ENCODE peak calls at places on chromosome 13, in nine cellular contexts. H, G, T, V, D, A, B, K and X are unnamed samples.

GRCh38 chr13:31927219-31927653 is 104.3 kb upstream of the FRY start:
- DNase-seq in H (peak; percentile 50), G (no peak), T (no peak), V (no peak), D (no peak), A (no peak), B (no peak), K (no peak), X (no peak)

GRCh38 chr13:45327253-45327954 is 13.6 kb downstream of the TPT1 start:
- DNase-seq in H (no peak), G (no peak), T (no peak), V (no peak), D (no peak), A (no peak), B (no peak), K (no peak), X (no peak)

GRCh38 chr13:113671066-113672001 is 4.3 kb downstream of the GRK1 start:
- DNase-seq in H (no peak), G (no peak), T (no peak), V (no peak), D (no peak), A (no peak), B (no peak), K (no peak), X (no peak)

GRCh38 chr13:32473650-32474049 is 45.7 kb upstream of the N4BP2L1 start:
- DNase-seq in H (no peak), G (no peak), T (no peak), V (no peak), D (no peak), A (no peak), B (no peak), K (no peak), X (no peak)

GRCh38 chr13:111039735-111040134 is 75.4 kb upstream of the ARHGEF7 start:
- DNase-seq in H (no peak), G (no peak), T (no peak), V (no peak), D (no peak), A (no peak), B (no peak), K (no peak), X (no peak)

GRCh38 chr13:113856716-113857065 is 7.2 kb downstream of the GAS6 start:
- DNase-seq in H (no peak), G (no peak), T (no peak), V (no peak), D (no peak), A (no peak), B (peak; percentile 92), K (no peak), X (no peak)

GRCh38 chr13:47085346-47085745 is 188.5 kb upstream of the HTR2A start:
- DNase-seq in H (no peak), G (no peak), T (no peak), V (no peak), D (no peak), A (no peak), B (peak; percentile 18), K (no peak), X (no peak)

GRCh38 chr13:45432737-45433380 is 14.7 kb upstream of the SLC25A30 start:
- DNase-seq in H (no peak), G (no peak), T (no peak), V (no peak), D (no peak), A (no peak), B (no peak), K (no peak), X (no peak)

GRCh38 chr13:38954291-38954690 is 36.3 kb downstream of the STOML3 start:
- DNase-seq in H (no peak), G (no peak), T (no peak), V (no peak), D (no peak), A (no peak), B (no peak), K (no peak), X (no peak)

GRCh38 chr13:113625965-113626661 is 31.9 kb downstream of the ATP4B start:
- DNase-seq in H (no peak), G (no peak), T (no peak), V (no peak), D (no peak), A (no peak), B (no peak), K (no peak), X (no peak)

GRCh38 chr13:48412881-48413351 is at the start of gene LPAR6:
- DNase-seq in H (peak; percentile 74), G (no peak), T (no peak), V (no peak), D (no peak), A (no peak), B (peak; percentile 62), K (no peak), X (peak; percentile 20)

GRCh38 chr13:51797664-51798488 is 6.1 kb downstream of the DHRS12 start:
- DNase-seq in H (peak; percentile 86), G (peak; percentile 40), T (peak; percentile 41), V (no peak), D (peak; percentile 44), A (peak; percentile 30), B (peak; percentile 46), K (peak; percentile 64), X (peak; percentile 52)

GRCh38 chr13:76820759-76821158 is 65.4 kb downstream of the KCTD12 start:
- DNase-seq in H (no peak), G (no peak), T (no peak), V (peak; percentile 57), D (no peak), A (no peak), B (peak; percentile 40), K (no peak), X (no peak)

GRCh38 chr13:35474551-35474950 is 1.9 kb downstream of the MAB21L1 start:
- DNase-seq in H (no peak), G (no peak), T (no peak), V (no peak), D (no peak), A (peak; percentile 2), B (peak; percentile 5), K (no peak), X (no peak)

GRCh38 chr13:37923236-37923635 is 53.7 kb upstream of the TRPC4 start:
- DNase-seq in H (no peak), G (no peak), T (no peak), V (no peak), D (no peak), A (no peak), B (no peak), K (no peak), X (no peak)

GRCh38 chr13:45280751-45281634 is 60.0 kb downstream of the TPT1 start:
- DNase-seq in H (peak; percentile 25), G (peak; percentile 41), T (peak; percentile 17), V (peak; percentile 51), D (peak; percentile 70), A (peak; percentile 45), B (peak; percentile 81), K (peak; percentile 55), X (peak; percentile 11)

GRCh38 chr13:110250258-110250891 is 56.6 kb downstream of the COL4A1 start:
- DNase-seq in H (no peak), G (no peak), T (no peak), V (no peak), D (no peak), A (no peak), B (peak; percentile 45), K (no peak), X (no peak)

GRCh38 chr13:66660013-66660804 is 569.9 kb downstream of the PCDH9 start:
- DNase-seq in H (no peak), G (no peak), T (no peak), V (peak; percentile 47), D (no peak), A (no peak), B (peak; percentile 48), K (no peak), X (no peak)

GRCh38 chr13:112574476-112575294 is 13.3 kb downstream of the TUBGCP3 start:
- DNase-seq in H (no peak), G (no peak), T (no peak), V (no peak), D (no peak), A (no peak), B (no peak), K (no peak), X (no peak)

GRCh38 chr13:97327521-97328221 is 105.5 kb downstream of the MBNL2 start:
- DNase-seq in H (no peak), G (no peak), T (no peak), V (no peak), D (no peak), A (no peak), B (no peak), K (no peak), X (no peak)

GRCh38 chr13:42041684-42042035 is 6.8 kb upstream of the DGKH start:
- DNase-seq in H (no peak), G (no peak), T (peak; percentile 29), V (no peak), D (no peak), A (peak; percentile 50), B (peak; percentile 73), K (no peak), X (no peak)

GRCh38 chr13:35979378-35979911 is 151.7 kb downstream of the DCLK1 start:
- DNase-seq in H (no peak), G (no peak), T (no peak), V (peak; percentile 96), D (no peak), A (no peak), B (peak; percentile 96), K (no peak), X (no peak)

GRCh38 chr13:59477011-59477410 is 686.7 kb downstream of the DIAPH3 start:
- DNase-seq in H (no peak), G (no peak), T (no peak), V (no peak), D (no peak), A (no peak), B (no peak), K (no peak), X (no peak)

GRCh38 chr13:25881946-25882574 is 169.8 kb downstream of the SHISA2 start:
- DNase-seq in H (no peak), G (no peak), T (peak; percentile 63), V (peak; percentile 34), D (no peak), A (peak; percentile 50), B (peak; percentile 47), K (no peak), X (peak; percentile 20)

GRCh38 chr13:73870036-73870741 is 264.0 kb downstream of the KLF12 start:
- DNase-seq in H (no peak), G (no peak), T (no peak), V (no peak), D (no peak), A (no peak), B (no peak), K (no peak), X (no peak)

GRCh38 chr13:34765446-34766180 is 176.5 kb upstream of the NBEA start:
- DNase-seq in H (no peak), G (no peak), T (no peak), V (no peak), D (no peak), A (no peak), B (no peak), K (no peak), X (no peak)

GRCh38 chr13:53200498-53201453 is 172.2 kb downstream of the OLFM4 start:
- DNase-seq in H (no peak), G (no peak), T (peak; percentile 84), V (peak; percentile 2), D (peak; percentile 12), A (peak; percentile 94), B (no peak), K (no peak), X (peak; percentile 47)

GRCh38 chr13:106391271-106391670 is 144.2 kb downstream of the EFNB2 start:
- DNase-seq in H (no peak), G (no peak), T (no peak), V (no peak), D (no peak), A (no peak), B (no peak), K (no peak), X (no peak)

GRCh38 chr13:42592915-42593718 is 19.2 kb downstream of the TNFSF11 start:
- DNase-seq in H (no peak), G (no peak), T (no peak), V (no peak), D (no peak), A (no peak), B (no peak), K (no peak), X (no peak)

GRCh38 chr13:22801402-22802003 is 379.3 kb upstream of the SGCG start:
- DNase-seq in H (no peak), G (no peak), T (no peak), V (no peak), D (no peak), A (no peak), B (peak; percentile 48), K (no peak), X (no peak)

GRCh38 chr13:110630566-110631119 is 15.3 kb downstream of the NAXD start:
- DNase-seq in H (no peak), G (no peak), T (no peak), V (no peak), D (no peak), A (no peak), B (no peak), K (no peak), X (no peak)